ENCODE peak calls at places on chromosomes 7 and 10, in ten cellular contexts. X is kidney; N is CD8-positive, alpha-beta memory T cell; I is AG04450; H is substantia nigra; R is heart right ventricle; L is body of pancreas; C is spleen; V is astrocyte; Z is mesendoderm. S is an unnamed sample.

GRCh38 chr10:122463466-122464157 is 2.3 kb downstream of the HTRA1 start:
- DNase-seq in I (no peak), C (no peak), V (no peak), X (no peak), R (no peak), L (no peak), Z (no peak), H (no peak), N (no peak), S (no peak)

GRCh38 chr10:48187713-48188541 is 86.6 kb downstream of the FRMPD2 start:
- DNase-seq in V (no peak), Z (no peak), N (no peak), X (no peak), R (no peak), C (no peak), L (no peak), I (no peak), H (no peak), S (no peak)

GRCh38 chr10:113239569-113239968 is 289.5 kb downstream of the TCF7L2 start:
- DNase-seq in C (no peak), L (no peak), Z (no peak), I (no peak), V (no peak), N (no peak), R (no peak), X (no peak), H (no peak), S (no peak)

GRCh38 chr7:108265007-108265406 is 134.8 kb upstream of the LAMB4 start:
- DNase-seq in X (no peak), Z (no peak), C (no peak), R (no peak), H (no peak), V (no peak), L (no peak), N (no peak), I (no peak), S (no peak)

GRCh38 chr10:119872610-119872859 is at the start of gene MCMBP:
- DNase-seq in L (no peak), C (no peak), N (no peak), H (no peak), I (no peak), R (no peak), V (no peak), X (no peak), Z (no peak), S (no peak)

GRCh38 chr7:95340491-95340890 is 16.2 kb upstream of the PON1 start:
- DNase-seq in H (no peak), N (no peak), Z (no peak), I (no peak), V (no peak), L (no peak), X (no peak), C (no peak), R (no peak), S (no peak)

GRCh38 chr7:1709900-1710299 is 39.8 kb downstream of the ELFN1 start:
- DNase-seq in X (no peak), C (no peak), H (no peak), Z (no peak), L (no peak), I (no peak), N (no peak), V (no peak), R (no peak), S (no peak)

GRCh38 chr10:97333601-97334369 is 744 bp downstream of the FRAT2 start:
- DNase-seq in V (peak; percentile 35), H (no peak), L (peak; percentile 61), X (peak; percentile 86), Z (peak; percentile 80), N (peak; percentile 24), C (peak; percentile 93), R (peak; percentile 34), I (no peak), S (peak; percentile 43)

GRCh38 chr7:124989911-124990310 is 60.3 kb upstream of the POT1 start:
- DNase-seq in V (peak; percentile 45), C (no peak), I (no peak), H (no peak), Z (no peak), N (no peak), L (no peak), X (no peak), R (no peak), S (no peak)

GRCh38 chr7:124996778-124997177 is 67.2 kb upstream of the POT1 start:
- DNase-seq in R (no peak), N (no peak), V (no peak), I (no peak), H (no peak), Z (peak; percentile 67), X (no peak), C (no peak), L (no peak), S (peak; percentile 1)

DNA sequence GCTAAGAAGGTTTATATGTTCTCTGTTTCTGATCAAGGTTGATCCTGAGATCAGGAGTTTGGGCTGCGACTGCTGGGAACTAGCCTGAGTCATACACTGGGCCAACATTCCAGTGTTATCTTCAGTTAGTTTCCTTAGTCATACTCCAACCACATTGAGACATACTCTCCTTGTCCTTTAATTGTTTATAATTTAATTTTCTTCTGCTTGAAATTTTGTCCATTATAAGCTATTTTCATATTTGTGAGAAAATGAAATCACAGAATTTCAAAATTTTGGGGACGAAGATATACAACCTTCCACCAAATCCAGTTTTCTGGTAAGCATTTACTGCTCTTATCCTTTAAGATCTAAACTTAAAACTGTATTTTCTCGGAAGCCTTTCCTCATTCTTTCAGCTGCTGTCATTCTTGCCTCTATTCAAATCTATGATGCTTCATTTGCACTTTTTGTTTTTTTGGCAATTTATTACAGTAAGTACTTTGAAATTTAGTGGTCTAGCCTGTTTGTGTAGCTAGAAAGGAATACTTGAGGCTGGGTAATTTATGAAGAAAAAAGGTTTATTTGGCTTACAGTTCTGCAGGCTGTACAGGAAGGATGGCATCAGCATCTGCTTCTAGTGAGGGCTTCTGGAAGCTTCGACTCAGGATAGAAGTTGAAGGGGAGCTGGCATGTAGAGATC is 63.4 kb upstream of the POT1 start:
- DNase-seq in I (peak; percentile 57), R (no peak), Z (peak; percentile 74), X (no peak), L (peak; percentile 5), V (peak; percentile 95), H (no peak), N (no peak), C (no peak), S (no peak)
- H3K27ac ChIP-seq in I (peak overlapping the region; percentile 68), R (no peak overlapping the region), Z (no peak overlapping the region), X (no peak overlapping the region), L (no peak overlapping the region), V (peak overlapping the region; percentile 82), H (no peak overlapping the region), N (no peak overlapping the region), C (no peak overlapping the region), S (no peak overlapping the region)

GRCh38 chr7:151141281-151141854 is 26.1 kb downstream of the GBX1 start:
- DNase-seq in C (no peak), H (no peak), N (no peak), Z (no peak), L (no peak), V (no peak), X (peak; percentile 49), R (no peak), I (no peak), S (no peak)

GRCh38 chr7:151140826-151141225 is 26.7 kb downstream of the GBX1 start:
- DNase-seq in V (no peak), R (no peak), N (no peak), H (no peak), L (no peak), I (no peak), C (no peak), X (no peak), Z (no peak), S (no peak)

GRCh38 chr7:151142686-151143040 is 24.8 kb downstream of the GBX1 start:
- DNase-seq in R (no peak), C (peak; percentile 56), Z (no peak), L (peak; percentile 50), H (peak; percentile 61), I (no peak), V (no peak), N (no peak), X (no peak), S (no peak)

GRCh38 chr7:151143261-151144015 is 24.1 kb downstream of the GBX1 start:
- DNase-seq in C (peak; percentile 68), R (no peak), Z (no peak), H (no peak), I (no peak), N (no peak), X (peak; percentile 59), L (no peak), V (no peak), S (no peak)

DNA sequence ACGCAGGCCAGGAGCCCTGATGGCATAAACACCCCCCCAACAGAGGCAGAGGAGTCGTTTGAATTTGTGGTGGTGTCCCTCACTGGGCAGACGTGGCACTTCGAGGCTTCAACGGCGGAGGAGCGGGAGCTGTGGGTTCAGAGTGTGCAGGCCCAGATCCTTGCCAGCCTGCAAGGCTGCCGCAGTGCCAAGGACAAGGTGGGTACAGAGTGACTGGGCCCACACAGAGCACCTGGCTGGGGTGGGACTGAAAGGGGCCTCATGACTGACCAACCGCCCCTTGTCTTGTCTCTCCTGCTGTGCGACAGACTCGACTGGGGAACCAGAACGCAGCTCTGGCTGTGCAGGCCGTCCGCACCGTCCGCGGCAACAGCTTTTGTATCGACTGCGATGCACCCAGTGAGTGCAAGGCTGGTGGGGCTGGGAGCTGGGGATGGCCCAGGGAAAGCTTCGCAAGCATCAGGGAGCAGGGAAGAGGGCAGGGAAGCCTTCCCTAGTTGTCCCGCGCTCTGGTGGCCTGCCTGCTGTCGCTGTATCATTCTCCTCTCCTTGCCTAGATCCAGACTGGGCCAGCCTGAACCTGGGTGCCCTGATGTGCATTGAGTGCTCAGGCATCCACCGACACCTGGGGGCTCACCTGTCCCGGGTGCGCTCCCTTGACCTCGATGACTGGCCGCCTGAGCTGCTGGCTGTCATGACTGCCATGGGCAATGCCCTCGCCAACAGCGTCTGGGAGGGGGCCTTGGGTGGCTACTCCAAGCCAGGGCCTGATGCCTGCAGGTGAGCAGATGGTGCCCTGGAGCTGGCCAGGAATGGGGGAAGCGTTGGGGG is 25.4 kb downstream of the GBX1 start:
- DNase-seq in Z (no peak), V (no peak), N (no peak), H (no peak), X (peak; percentile 59), R (no peak), C (peak; percentile 64), I (no peak), L (no peak), S (no peak)
- H3K27ac ChIP-seq in Z (no peak overlapping the region), V (no peak overlapping the region), N (no peak overlapping the region), H (peak overlapping the region; percentile 74), X (no peak overlapping the region), R (no peak overlapping the region), C (no peak overlapping the region), I (no peak overlapping the region), L (no peak overlapping the region), S (no peak overlapping the region)

GRCh38 chr10:62058476-62058875 is 157.0 kb downstream of the ARID5B start:
- DNase-seq in C (no peak), I (no peak), R (no peak), V (no peak), Z (no peak), H (no peak), X (no peak), N (no peak), L (no peak), S (no peak)
- H3K27ac ChIP-seq in C (peak overlapping the region; percentile 90), I (no peak overlapping the region), R (peak overlapping the region; percentile 65), V (no peak overlapping the region), Z (no peak overlapping the region), H (no peak overlapping the region), X (peak overlapping the region; percentile 36), N (no peak overlapping the region), L (no peak overlapping the region), S (no peak overlapping the region)

GRCh38 chr7:128215281-128215680 is 25.8 kb upstream of the LEP start:
- DNase-seq in H (no peak), V (peak; percentile 97), I (peak; percentile 51), X (no peak), L (no peak), N (no peak), C (no peak), Z (no peak), R (no peak), S (no peak)

GRCh38 chr7:128217030-128217805 is 23.9 kb upstream of the LEP start:
- DNase-seq in H (no peak), Z (peak; percentile 55), V (peak; percentile 87), I (no peak), R (no peak), N (no peak), X (no peak), C (peak; percentile 87), L (no peak), S (no peak)

GRCh38 chr7:128215739-128216138 is 25.3 kb upstream of the LEP start:
- DNase-seq in R (peak; percentile 20), I (no peak), L (no peak), X (no peak), C (no peak), Z (no peak), V (peak; percentile 49), N (no peak), H (no peak), S (no peak)

GRCh38 chr7:128211626-128212025 is 29.5 kb upstream of the LEP start:
- DNase-seq in N (no peak), H (no peak), R (no peak), I (no peak), Z (no peak), L (no peak), V (no peak), X (no peak), C (no peak), S (no peak)

DNA sequence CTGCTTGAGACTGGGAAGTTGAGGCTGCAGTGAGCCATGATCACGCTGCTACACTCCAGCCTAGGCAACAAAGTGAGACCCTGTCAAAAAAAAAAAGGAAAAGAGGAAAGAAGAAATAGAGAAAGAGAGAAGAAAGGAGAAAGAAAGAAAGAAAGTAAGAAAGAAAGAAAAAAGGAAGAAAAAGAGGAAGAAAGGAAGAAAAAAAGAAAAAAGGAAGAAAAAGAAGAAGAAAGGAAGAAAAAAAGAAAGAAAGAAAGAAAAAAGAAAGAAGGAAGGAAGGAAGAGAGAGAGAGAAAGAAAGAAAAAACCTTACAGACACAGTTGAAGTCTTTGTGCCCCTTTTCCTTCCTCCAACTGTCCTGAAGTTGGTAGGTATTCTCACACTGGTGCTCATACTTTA is 26.6 kb upstream of the LEP start:
- DNase-seq in N (no peak), I (no peak), C (no peak), H (no peak), L (no peak), V (no peak), Z (no peak), R (no peak), X (no peak), S (no peak)
- H3K27ac ChIP-seq in N (no peak overlapping the region), I (no peak overlapping the region), C (no peak overlapping the region), H (no peak overlapping the region), L (no peak overlapping the region), V (no peak overlapping the region), Z (no peak overlapping the region), R (no peak overlapping the region), X (no peak overlapping the region), S (no peak overlapping the region)